ENCODE peak calls at places on chromosome 15, in seven cellular contexts. E is ELR, D is GM12864, B is GM03348, N is skeletal muscle cell, T is type B pancreatic cell, A is hypothalamus. I is an unnamed sample.
A peak's percentile ranks its signal among the peaks of the same experiment; 100 is the strongest.

GRCh38 chr15:74461847-74462511 is 1.0 kb upstream of the UBL7 start:
- DNase-seq in E (peak; percentile 40), A (no peak), B (peak; percentile 17), N (no peak), T (no peak), D (no peak), I (no peak)

GRCh38 chr15:50718700-50719125 is 32.1 kb upstream of the TRPM7 start:
- DNase-seq in N (no peak), D (no peak), E (no peak), B (no peak), T (no peak), A (no peak), I (no peak)

GRCh38 chr15:57298204-57298603 is 78.1 kb upstream of the CGNL1 start:
- DNase-seq in N (no peak), A (no peak), E (no peak), B (peak; percentile 61), D (no peak), T (no peak), I (peak; percentile 59)

GRCh38 chr15:51100785-51101489 is 6.2 kb upstream of the TNFAIP8L3 start:
- DNase-seq in T (no peak), E (no peak), B (no peak), D (no peak), A (no peak), N (no peak), I (no peak)

GRCh38 chr15:89828324-89829145 is 13.9 kb upstream of the ANPEP start:
- DNase-seq in B (peak; percentile 86), A (no peak), T (no peak), D (no peak), N (no peak), E (peak; percentile 82), I (no peak)

GRCh38 chr15:69160976-69161877 is 792 bp downstream of the GLCE start:
- DNase-seq in B (peak; percentile 61), E (peak; percentile 53), T (no peak), N (no peak), A (no peak), D (no peak), I (no peak)

GRCh38 chr15:95713315-95713714 is 617.2 kb upstream of the NR2F2 start:
- DNase-seq in B (no peak), D (no peak), E (no peak), A (no peak), T (no peak), N (no peak), I (no peak)

GRCh38 chr15:41465822-41466421 is 27.8 kb upstream of the ITPKA start:
- DNase-seq in B (peak; percentile 57), N (peak; percentile 36), E (peak; percentile 70), D (no peak), A (no peak), T (no peak), I (peak; percentile 35)

GRCh38 chr15:60392986-60393811 is 4.6 kb downstream of the ANXA2 start:
- DNase-seq in B (peak; percentile 69), T (no peak), E (peak; percentile 99), D (no peak), A (no peak), N (peak; percentile 99), I (peak; percentile 94)

GRCh38 chr15:83044156-83044555 is 22.9 kb downstream of the BTBD1 start:
- DNase-seq in T (no peak), A (no peak), E (no peak), N (no peak), B (no peak), D (no peak), I (no peak)

GRCh38 chr15:64597469-64597806 is 137.1 kb downstream of the ZNF609 start:
- DNase-seq in B (no peak), D (no peak), E (no peak), N (no peak), A (no peak), T (no peak), I (no peak)

GRCh38 chr15:50190166-50190570 is 8.2 kb downstream of the SLC27A2 start:
- DNase-seq in N (no peak), E (no peak), T (no peak), D (no peak), B (no peak), A (no peak), I (no peak)

GRCh38 chr15:25725758-25726157 is 137.4 kb downstream of the ATP10A start:
- DNase-seq in T (peak; percentile 20), D (no peak), N (no peak), E (no peak), A (no peak), B (no peak), I (no peak)

GRCh38 chr15:81752974-81753373 is 292.8 kb downstream of the MEX3B start:
- DNase-seq in D (no peak), A (no peak), N (no peak), E (no peak), B (no peak), T (no peak), I (no peak)

GRCh38 chr15:50249704-50250103 is 15.8 kb downstream of the HDC start:
- DNase-seq in A (no peak), D (no peak), N (no peak), T (no peak), E (no peak), B (no peak), I (no peak)